ENCODE peak calls at places on chromosomes 6 and 20, in five cellular contexts. P is GM10248, I is GM20000, U is AG08395, L is M059J. N is an unnamed sample.

GRCh38 chr6:8683204-8683603 is 247.9 kb upstream of the SLC35B3 start:
- DNase-seq in P (no peak), I (no peak), U (no peak), L (no peak), N (no peak)

GRCh38 chr6:125983246-125983945 is 2.9 kb upstream of the TRMT11 start:
- DNase-seq in P (no peak), I (no peak), U (peak; percentile 67), L (peak; percentile 84), N (peak; percentile 79)

GRCh38 chr6:84801250-84801649 is 36.9 kb upstream of the TBX18 start:
- DNase-seq in P (no peak), I (no peak), U (no peak), L (no peak), N (no peak)

GRCh38 chr6:135922170-135922569 is 70.7 kb downstream of the PDE7B start:
- DNase-seq in P (no peak), I (no peak), U (peak; percentile 86), L (peak; percentile 99), N (peak; percentile 94)

GRCh38 chr6:43979525-43979924 is 147.7 kb downstream of the MRPL14 start:
- DNase-seq in P (no peak), I (no peak), U (no peak), L (no peak), N (no peak)

GRCh38 chr6:117677553-117678131 is 2.4 kb downstream of the NUS1 start:
- DNase-seq in P (no peak), I (no peak), U (no peak), L (no peak), N (peak; percentile 5)

GRCh38 chr6:141726158-141726557 is 406.6 kb upstream of the GJE1 start:
- DNase-seq in P (no peak), I (no peak), U (no peak), L (no peak), N (no peak)

GRCh38 chr6:89874438-89874837 is 19.8 kb upstream of the GJA10 start:
- DNase-seq in P (no peak), I (no peak), U (no peak), L (no peak), N (no peak)

GRCh38 chr6:157873735-157874344 is 50.8 kb downstream of the SNX9 start:
- DNase-seq in P (peak; percentile 77), I (peak; percentile 69), U (peak; percentile 72), L (peak; percentile 73), N (peak; percentile 36)

GRCh38 chr6:53517021-53517420 is 27.9 kb downstream of the GCLC start:
- DNase-seq in P (no peak), I (no peak), U (no peak), L (peak; percentile 76), N (no peak)

GRCh38 chr6:44216677-44217331 is at the start of gene MYMX:
- DNase-seq in P (no peak), I (peak; percentile 10), U (no peak), L (no peak), N (no peak)

GRCh38 chr6:112179631-112180030 is 74.7 kb downstream of the LAMA4 start:
- DNase-seq in P (no peak), I (no peak), U (no peak), L (peak; percentile 28), N (no peak)

GRCh38 chr6:1044040-1044836 is 267.7 kb upstream of the FOXQ1 start:
- DNase-seq in P (no peak), I (no peak), U (no peak), L (no peak), N (no peak)

GRCh38 chr6:3630258-3630828 is 121.2 kb downstream of the PXDC1 start:
- DNase-seq in P (no peak), I (no peak), U (no peak), L (no peak), N (no peak)

GRCh38 chr6:56364482-56365313 is 117.3 kb upstream of the COL21A1 start:
- DNase-seq in P (no peak), I (no peak), U (peak; percentile 56), L (peak; percentile 90), N (peak; percentile 91)

GRCh38 chr6:45155341-45155894 is 172.7 kb upstream of the RUNX2 start:
- DNase-seq in P (no peak), I (no peak), U (no peak), L (no peak), N (no peak)

GRCh38 chr6:43781941-43782704 is 12.1 kb downstream of the VEGFA start:
- DNase-seq in P (no peak), I (no peak), U (no peak), L (no peak), N (no peak)

GRCh38 chr6:136334853-136335252 is 45.2 kb upstream of the BCLAF1 start:
- DNase-seq in P (no peak), I (no peak), U (no peak), L (no peak), N (no peak)

GRCh38 chr6:105397987-105398386 is 4.9 kb downstream of the PREP start:
- DNase-seq in P (no peak), I (no peak), U (no peak), L (no peak), N (no peak)

GRCh38 chr6:137921823-137922222 is 54.8 kb downstream of the TNFAIP3 start:
- DNase-seq in P (no peak), I (no peak), U (no peak), L (no peak), N (no peak)

GRCh38 chr20:63234693-63235398 is 859 bp upstream of the BIRC7 start:
- DNase-seq in P (peak; percentile 55), I (peak; percentile 62), U (no peak), L (no peak), N (no peak)

GRCh38 chr20:58078741-58079522 is 149.5 kb downstream of the ANKRD60 start:
- DNase-seq in P (no peak), I (no peak), U (peak; percentile 69), L (peak; percentile 92), N (peak; percentile 63)

GRCh38 chr20:32553618-32554017 is 31.5 kb downstream of the NOL4L start:
- DNase-seq in P (no peak), I (no peak), U (no peak), L (no peak), N (no peak)

GRCh38 chr20:49907405-49908257 is 7.7 kb downstream of the SPATA2 start:
- DNase-seq in P (no peak), I (no peak), U (no peak), L (no peak), N (no peak)

GRCh38 chr6:107510108-107510507 is 20.2 kb downstream of the SOBP start:
- DNase-seq in P (no peak), I (no peak), U (no peak), L (no peak), N (no peak)

GRCh38 chr20:24727795-24728194 is 221.3 kb upstream of the CST7 start:
- DNase-seq in P (no peak), I (no peak), U (no peak), L (no peak), N (no peak)

GRCh38 chr20:11511816-11512215 is 405.9 kb upstream of the BTBD3 start:
- DNase-seq in P (no peak), I (no peak), U (no peak), L (peak; percentile 14), N (no peak)

GRCh38 chr20:63317601-63318291 is 24.8 kb downstream of the COL20A1 start:
- DNase-seq in P (no peak), I (no peak), U (no peak), L (no peak), N (no peak)

GRCh38 chr6:159679091-159680077 is 13.7 kb downstream of the SOD2 start:
- DNase-seq in P (no peak), I (no peak), U (peak; percentile 21), L (peak; percentile 48), N (no peak)

GRCh38 chr6:149929422-149929821 is 6.5 kb upstream of the RAET1G start:
- DNase-seq in P (no peak), I (no peak), U (no peak), L (no peak), N (no peak)

GRCh38 chr6:3542032-3542640 is 85.3 kb upstream of the SLC22A23 start:
- DNase-seq in P (no peak), I (no peak), U (no peak), L (no peak), N (no peak)

GRCh38 chr6:32953775-32954174 is 878 bp upstream of the HLA-DMA start:
- DNase-seq in P (no peak), I (no peak), U (no peak), L (no peak), N (no peak)

GRCh38 chr6:39040080-39040673 is 8.4 kb upstream of the GLP1R start:
- DNase-seq in P (no peak), I (no peak), U (no peak), L (no peak), N (no peak)

GRCh38 chr20:7585126-7585679 is 355.1 kb downstream of the HAO1 start:
- DNase-seq in P (no peak), I (no peak), U (no peak), L (no peak), N (peak; percentile 11)

GRCh38 chr6:3438190-3439167 is 18.4 kb downstream of the SLC22A23 start:
- DNase-seq in P (no peak), I (no peak), U (no peak), L (peak; percentile 74), N (peak; percentile 89)